ENCODE peak calls at places on chromosome 11, in seven cellular contexts. N, W, L, P, K, J and I are unnamed samples.

GRCh38 chr11:122853971-122854446 is 15.7 kb downstream of the CRTAM start:
- DNase-seq in J (no peak), L (peak; percentile 85), K (peak; percentile 43), W (no peak), N (peak; percentile 75), P (peak; percentile 89), I (no peak)

GRCh38 chr11:93623179-93623578 is 38.3 kb upstream of the CEP295 start:
- DNase-seq in P (no peak), K (peak; percentile 9), L (no peak), J (no peak), N (no peak), W (no peak), I (no peak)

GRCh38 chr11:34407121-34407813 is 31.5 kb upstream of the CAT start:
- DNase-seq in K (no peak), J (no peak), W (no peak), P (no peak), N (no peak), L (no peak), I (no peak)

GRCh38 chr11:132920391-132921095 is 611.8 kb downstream of the OPCML start:
- DNase-seq in L (no peak), J (no peak), P (no peak), K (no peak), W (no peak), N (no peak), I (no peak)

GRCh38 chr11:117424781-117425180 is 97.1 kb downstream of the CEP164 start:
- DNase-seq in L (no peak), N (no peak), W (no peak), K (no peak), P (no peak), J (no peak), I (no peak)

GRCh38 chr11:749731-750130 is 2.5 kb downstream of the TALDO1 start:
- DNase-seq in L (no peak), K (no peak), N (no peak), P (no peak), W (no peak), J (no peak), I (no peak)

GRCh38 chr11:94536386-94536785 is 7.3 kb upstream of the FUT4 start:
- DNase-seq in W (no peak), L (no peak), P (no peak), J (no peak), K (no peak), N (no peak), I (no peak)

GRCh38 chr11:93736129-93736528 is 5.2 kb downstream of the TAF1D start:
- DNase-seq in L (no peak), J (no peak), P (no peak), N (no peak), W (no peak), K (no peak), I (no peak)

GRCh38 chr11:1854949-1855885 is 2.3 kb downstream of the LSP1 start:
- DNase-seq in K (peak; percentile 92), J (no peak), P (no peak), W (peak; percentile 72), N (no peak), L (no peak), I (no peak)

GRCh38 chr11:33687733-33688479 is 12.7 kb downstream of the C11orf91 start:
- DNase-seq in K (peak; percentile 51), J (no peak), N (peak; percentile 60), L (peak; percentile 77), P (peak; percentile 80), W (peak; percentile 44), I (peak; percentile 61)

GRCh38 chr11:16226245-16226644 is 130.1 kb downstream of the SOX6 start:
- DNase-seq in P (peak; percentile 22), K (no peak), W (no peak), L (peak; percentile 34), N (peak; percentile 2), J (no peak), I (no peak)